ENCODE peak calls at places on chromosomes 2 and 18, in eight cellular contexts. Q is heart left ventricle; I is left ventricle myocardium inferior; G is endothelial cell of umbilical vein; J is HCT116; A is tibial artery; F is CD8-positive, alpha-beta T cell; P is small intestine. K is an unnamed sample.
A peak's percentile ranks its signal among the peaks of the same experiment; 100 is the strongest.

GRCh38 chr18:48529796-48530195 is 9.0 kb upstream of the CTIF start:
- DNase-seq in J (no peak), P (no peak), Q (no peak), I (no peak), F (no peak), G (no peak), A (no peak), K (no peak)

GRCh38 chr2:43754180-43754579 is 19.7 kb upstream of the DYNC2LI1 start:
- DNase-seq in I (no peak), J (no peak), F (no peak), Q (no peak), A (no peak), G (no peak), P (no peak), K (no peak)

GRCh38 chr18:77161954-77162353 is 29.4 kb upstream of the MBP start:
- DNase-seq in G (no peak), I (no peak), F (no peak), Q (no peak), A (no peak), P (no peak), J (no peak), K (no peak)

GRCh38 chr2:174771631-174772491 is 7.6 kb upstream of the CHRNA1 start:
- DNase-seq in A (peak; percentile 69), Q (peak; percentile 82), F (peak; percentile 23), J (peak; percentile 44), I (peak; percentile 77), G (peak; percentile 71), P (peak; percentile 63), K (peak; percentile 79)

GRCh38 chr18:10182009-10182624 is 268.3 kb downstream of the VAPA start:
- DNase-seq in G (no peak), P (peak; percentile 59), Q (no peak), I (no peak), F (no peak), A (no peak), J (no peak), K (no peak)

GRCh38 chr2:225494100-225494459 is 94.6 kb downstream of the NYAP2 start:
- DNase-seq in A (no peak), G (no peak), I (no peak), P (no peak), J (no peak), Q (no peak), F (no peak), K (no peak)

GRCh38 chr2:29663266-29663665 is 258.1 kb downstream of the ALK start:
- DNase-seq in F (no peak), G (no peak), Q (no peak), I (no peak), P (no peak), A (no peak), J (no peak), K (no peak)

GRCh38 chr2:230916218-230916617 is 8.8 kb downstream of the GPR55 start:
- DNase-seq in J (no peak), A (no peak), G (no peak), P (no peak), F (no peak), I (no peak), Q (no peak), K (no peak)

GRCh38 chr2:216695401-216695821 is at the start of gene IGFBP5:
- DNase-seq in Q (peak; percentile 92), J (no peak), P (no peak), A (peak; percentile 89), F (no peak), I (peak; percentile 92), G (peak; percentile 11), K (peak; percentile 61)

GRCh38 chr2:44939074-44940052 is 2.1 kb upstream of the SIX3 start:
- DNase-seq in I (no peak), J (no peak), G (no peak), P (no peak), F (no peak), A (no peak), Q (no peak), K (no peak)

GRCh38 chr18:28816155-28816554 is 639.2 kb upstream of the CDH2 start:
- DNase-seq in A (no peak), J (no peak), Q (no peak), F (no peak), G (no peak), I (no peak), P (no peak), K (no peak)

GRCh38 chr2:232349546-232349945 is 29.0 kb upstream of the ALPP start:
- DNase-seq in J (no peak), A (peak; percentile 6), Q (no peak), P (no peak), F (no peak), I (peak; percentile 12), G (no peak), K (no peak)

GRCh38 chr2:232351686-232352510 is 26.7 kb upstream of the ALPP start:
- DNase-seq in G (no peak), P (no peak), Q (no peak), A (no peak), F (no peak), J (no peak), I (no peak), K (no peak)

GRCh38 chr2:232348936-232349335 is 29.6 kb upstream of the ALPP start:
- DNase-seq in P (peak; percentile 76), Q (peak; percentile 32), A (no peak), I (no peak), J (peak; percentile 24), G (no peak), F (no peak), K (no peak)

GRCh38 chr2:232350804-232351685 is 27.5 kb upstream of the ALPP start:
- DNase-seq in A (no peak), F (no peak), I (no peak), J (no peak), G (no peak), P (no peak), Q (peak; percentile 55), K (peak; percentile 32)

GRCh38 chr2:232349946-232350635 is 28.5 kb upstream of the ALPP start:
- DNase-seq in J (no peak), I (no peak), G (no peak), P (no peak), F (no peak), Q (peak; percentile 37), A (no peak), K (no peak)
- H3K27me3 ChIP-seq in J (no peaks in the 10 kb centered on the region), I (peaks cover 82% of the 10 kb centered on the region), G (peaks cover 32% of the 10 kb centered on the region), P (peaks cover 6% of the 10 kb centered on the region), F (peaks cover 20% of the 10 kb centered on the region), Q (peaks cover 53% of the 10 kb centered on the region), A (peaks cover 53% of the 10 kb centered on the region), K (peaks cover 31% of the 10 kb centered on the region)

DNA sequence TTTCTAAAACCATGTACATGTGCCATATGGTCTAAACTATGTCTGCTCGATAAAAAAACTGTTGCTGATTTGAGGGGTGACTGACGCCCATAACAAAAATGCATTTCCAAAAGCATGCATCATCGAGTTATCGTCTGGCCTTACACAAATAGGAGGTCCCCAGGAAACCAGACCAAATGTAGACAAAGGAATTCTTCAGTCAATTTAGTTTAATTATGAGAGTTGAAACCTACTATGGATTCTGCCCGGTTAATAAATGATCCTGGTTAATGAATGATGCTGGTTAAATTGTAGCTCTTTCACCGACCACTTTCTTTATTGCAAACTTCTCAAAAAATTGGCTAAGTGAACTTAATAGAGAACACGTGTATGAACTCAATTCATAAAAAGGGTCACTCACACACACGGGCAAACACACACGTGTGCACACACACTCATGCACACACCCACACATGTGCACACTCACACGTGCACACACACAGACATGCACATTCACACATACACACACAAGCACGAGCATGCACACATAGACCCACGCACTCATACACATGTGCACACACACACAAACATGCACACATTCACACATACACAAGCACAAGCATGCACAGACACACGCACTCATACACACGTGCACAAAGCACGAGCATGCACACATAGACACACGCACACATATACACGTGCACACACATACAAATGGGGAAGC is 59.0 kb upstream of the SALL3 start:
- DNase-seq in Q (no peak), P (no peak), A (no peak), F (no peak), J (no peak), G (no peak), I (no peak), K (no peak)
- H3K27me3 ChIP-seq in Q (no peaks in the 10 kb centered on the region), P (no peaks in the 10 kb centered on the region), A (no peaks in the 10 kb centered on the region), F (no peaks in the 10 kb centered on the region), J (peaks cover 6% of the 10 kb centered on the region), G (no peaks in the 10 kb centered on the region), I (peaks cover 37% of the 10 kb centered on the region), K (no peaks in the 10 kb centered on the region)

GRCh38 chr2:11517906-11518305 is 15.9 kb upstream of the GREB1 start:
- DNase-seq in G (no peak), P (no peak), A (no peak), J (no peak), I (no peak), F (no peak), Q (no peak), K (no peak)

GRCh38 chr2:11516984-11517648 is 16.7 kb upstream of the GREB1 start:
- DNase-seq in P (no peak), J (no peak), A (no peak), F (no peak), I (no peak), Q (no peak), G (no peak), K (no peak)

GRCh38 chr2:11521730-11522129 is 12.1 kb upstream of the GREB1 start:
- DNase-seq in G (no peak), Q (no peak), A (no peak), F (no peak), P (no peak), I (no peak), J (no peak), K (no peak)

GRCh38 chr2:11524470-11524869 is 9.4 kb upstream of the GREB1 start:
- DNase-seq in F (no peak), I (no peak), J (no peak), Q (no peak), A (no peak), P (no peak), G (no peak), K (no peak)

DNA sequence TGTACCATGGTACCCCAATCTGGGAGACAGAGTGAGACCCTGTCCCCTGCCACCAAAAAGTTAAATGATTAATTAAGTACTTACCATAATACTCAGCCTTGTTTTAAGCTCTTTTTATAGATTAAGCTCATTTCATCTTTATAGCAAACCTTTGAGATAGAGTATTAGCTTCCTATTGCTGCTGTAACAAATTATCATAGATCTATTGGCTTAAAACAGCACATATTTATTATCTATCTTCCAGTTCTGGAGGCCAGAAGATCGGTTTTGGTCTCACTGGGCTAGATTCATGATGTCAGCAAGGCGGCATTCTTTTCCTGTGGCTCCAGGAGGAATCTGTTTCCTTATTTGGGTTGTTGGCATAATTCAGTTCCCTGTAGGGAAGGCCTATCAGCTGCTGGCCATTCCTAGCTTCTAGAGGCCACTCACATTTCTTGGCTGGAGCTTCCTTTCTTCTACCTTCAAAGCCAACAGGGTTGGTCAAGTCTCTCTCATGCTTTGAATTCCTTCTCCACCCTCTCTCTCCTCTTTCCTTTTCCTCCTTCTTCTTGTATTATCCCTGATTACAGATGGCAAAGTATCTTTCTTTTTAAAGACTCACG is 13.7 kb upstream of the GREB1 start:
- DNase-seq in P (no peak), G (no peak), Q (no peak), F (no peak), J (no peak), I (no peak), A (no peak), K (no peak)
- H3K27me3 ChIP-seq in P (no peaks in the 10 kb centered on the region), G (no peaks in the 10 kb centered on the region), Q (no peaks in the 10 kb centered on the region), F (no peaks in the 10 kb centered on the region), J (no peaks in the 10 kb centered on the region), I (no peaks in the 10 kb centered on the region), A (peaks cover 7% of the 10 kb centered on the region), K (no peaks in the 10 kb centered on the region)

DNA sequence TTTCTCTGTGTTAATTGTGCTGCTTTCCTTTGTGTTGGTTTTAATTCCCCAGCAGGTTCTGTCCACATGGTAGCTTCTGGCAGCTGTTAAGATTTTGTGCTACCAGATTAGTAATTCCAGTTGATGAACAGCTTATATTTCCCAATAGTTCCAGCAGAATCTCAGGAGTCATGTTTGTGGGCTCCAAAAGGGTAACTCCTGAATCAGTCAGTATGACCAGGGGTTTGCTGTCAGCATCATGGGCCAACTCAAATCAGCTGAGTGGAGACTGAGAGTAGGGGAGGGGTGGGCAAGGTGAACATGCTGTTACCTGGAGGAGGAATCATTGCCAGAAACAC is 120.2 kb upstream of the CXCR4 start:
- DNase-seq in A (peak; percentile 44), F (no peak), I (no peak), G (no peak), P (no peak), J (no peak), Q (no peak), K (no peak)
- H3K27me3 ChIP-seq in A (no peaks in the 10 kb centered on the region), F (no peaks in the 10 kb centered on the region), I (no peaks in the 10 kb centered on the region), G (no peaks in the 10 kb centered on the region), P (no peaks in the 10 kb centered on the region), J (no peaks in the 10 kb centered on the region), Q (no peaks in the 10 kb centered on the region), K (no peaks in the 10 kb centered on the region)

K was measured in body of pancreas.